ENCODE peak calls at places on chromosomes 6 and 20, in ten cellular contexts. O is fibroblast of mammary gland, P is testis, Z is mesothelial cell of epicardium, X is AG04450, T is left ventricle myocardium inferior, K is GM12878, D is tibial nerve, J is fibroblast of lung, A is progenitor cell of endocrine pancreas. F is an unnamed sample.

GRCh38 chr6:166055801-166056200 is 111.8 kb downstream of the TBXT start:
- DNase-seq in A (no peak), X (no peak), K (no peak), P (no peak), J (no peak), O (no peak), D (no peak), Z (no peak), T (no peak), F (no peak)

GRCh38 chr20:45959126-45959525 is 12.9 kb downstream of the ZNF335 start:
- DNase-seq in P (no peak), K (no peak), O (no peak), X (no peak), A (no peak), D (no peak), J (no peak), Z (no peak), T (no peak), F (no peak)

GRCh38 chr6:87660226-87660886 is 41.7 kb downstream of the AKIRIN2 start:
- DNase-seq in T (no peak), X (peak; percentile 34), D (no peak), Z (no peak), P (peak; percentile 20), J (peak; percentile 73), A (no peak), O (peak; percentile 89), K (no peak), F (no peak)

GRCh38 chr6:76166874-76167273 is 94.4 kb upstream of the IMPG1 start:
- DNase-seq in A (no peak), D (no peak), Z (no peak), P (no peak), K (no peak), J (no peak), T (no peak), O (no peak), X (no peak), F (no peak)

GRCh38 chr20:56328861-56329260 is 29.9 kb upstream of the FAM210B start:
- DNase-seq in K (no peak), X (no peak), Z (no peak), A (no peak), D (no peak), J (no peak), P (peak; percentile 45), T (no peak), O (peak; percentile 10), F (no peak)

GRCh38 chr20:64129146-64129782 is 21.9 kb upstream of the NPBWR2 start:
- DNase-seq in X (no peak), A (no peak), T (no peak), Z (peak; percentile 6), K (no peak), J (no peak), D (no peak), O (no peak), P (no peak), F (no peak)

GRCh38 chr6:154878866-154879491 is 116.1 kb upstream of the TIAM2 start:
- DNase-seq in Z (no peak), O (peak; percentile 73), T (no peak), A (no peak), D (no peak), X (no peak), J (peak; percentile 43), K (no peak), P (no peak), F (no peak)

GRCh38 chr6:169556238-169556637 is 145.6 kb downstream of the WDR27 start:
- DNase-seq in X (no peak), D (no peak), P (no peak), A (no peak), J (no peak), Z (no peak), T (no peak), O (no peak), K (no peak), F (no peak)

GRCh38 chr6:150586850-150587359 is 12.8 kb upstream of the PLEKHG1 start:
- DNase-seq in T (no peak), Z (no peak), X (no peak), D (no peak), J (peak; percentile 90), K (no peak), P (no peak), A (no peak), O (no peak), F (no peak)

GRCh38 chr6:10312445-10312844 is 102.4 kb downstream of the TFAP2A start:
- DNase-seq in J (no peak), P (no peak), A (no peak), K (no peak), O (no peak), X (no peak), D (no peak), Z (no peak), T (no peak), F (no peak)

GRCh38 chr6:168734523-168734922 is 293.5 kb downstream of the SMOC2 start:
- DNase-seq in J (no peak), A (no peak), K (no peak), Z (no peak), D (no peak), T (no peak), P (no peak), O (no peak), X (no peak), F (no peak)

GRCh38 chr6:1797801-1798200 is 188.1 kb downstream of the FOXC1 start:
- DNase-seq in Z (no peak), J (no peak), O (no peak), X (no peak), A (no peak), K (no peak), T (no peak), D (no peak), P (no peak), F (no peak)

GRCh38 chr6:85672623-85673022 is 29.9 kb upstream of the SYNCRIP start:
- DNase-seq in D (no peak), P (no peak), X (no peak), J (no peak), T (no peak), O (no peak), Z (no peak), A (no peak), K (no peak), F (no peak)

GRCh38 chr20:41524980-41525613 is 93.1 kb downstream of the CHD6 start:
- DNase-seq in J (peak; percentile 4), O (peak; percentile 76), Z (no peak), K (no peak), P (peak; percentile 85), D (peak; percentile 43), T (peak; percentile 83), X (no peak), A (no peak), F (no peak)
- TF ChIP-seq CTCF in J (no peak), O (no peak), Z (no peak), K (no peak), P (no peak), D (no peak), T (no peak), X (no peak), A (no peak), F (no peak)

GRCh38 chr6:115634131-115634530 is 426.6 kb downstream of the FRK start:
- DNase-seq in J (no peak), P (no peak), X (no peak), D (no peak), O (no peak), K (no peak), T (no peak), A (no peak), Z (no peak), F (no peak)

GRCh38 chr6:115629415-115629814 is 431.3 kb downstream of the FRK start:
- DNase-seq in A (no peak), O (no peak), J (no peak), D (no peak), T (no peak), P (no peak), Z (no peak), K (no peak), X (no peak), F (no peak)

GRCh38 chr6:115634899-115635298 is 425.8 kb downstream of the FRK start:
- DNase-seq in X (no peak), J (no peak), Z (no peak), A (no peak), O (no peak), P (no peak), T (no peak), K (no peak), D (no peak), F (no peak)
- TF ChIP-seq CTCF in X (no peak), J (no peak), Z (no peak), A (peak; percentile 15), O (no peak), P (no peak), T (no peak), K (no peak), D (no peak), F (no peak)

DNA sequence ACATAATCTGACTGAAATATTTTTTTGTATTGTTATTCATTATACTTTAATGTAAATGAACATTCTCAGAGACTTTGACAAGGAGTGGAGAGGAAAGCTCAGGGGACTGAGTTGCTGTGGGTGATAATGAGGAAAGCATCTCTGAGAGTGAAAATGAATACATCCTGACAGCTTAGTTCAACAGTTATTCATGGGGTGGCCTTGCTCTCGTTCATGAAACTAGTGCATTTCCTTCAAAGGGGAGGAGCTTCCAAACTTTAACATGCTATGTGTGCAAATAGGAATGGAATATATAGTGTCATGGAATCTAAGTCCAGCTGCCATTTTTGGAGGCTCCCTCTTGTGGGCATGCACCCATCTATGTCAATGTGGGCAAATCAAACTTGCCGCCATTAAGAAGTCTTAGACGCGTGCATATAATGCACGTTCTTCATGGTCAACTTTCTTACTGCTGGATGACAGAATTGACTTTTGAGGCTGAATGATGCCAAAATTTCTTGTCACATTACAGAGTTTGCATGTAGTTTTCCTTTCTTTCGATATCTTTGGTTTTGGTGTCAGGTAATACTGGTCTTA is 124.3 kb upstream of the TMEM170B start:
- DNase-seq in O (no peak), P (no peak), T (no peak), K (no peak), Z (no peak), X (no peak), D (no peak), J (no peak), A (no peak), F (no peak)
- TF ChIP-seq CTCF in O (no peak), P (no peak), T (peak; percentile 17), K (peak; percentile 7), Z (no peak), X (no peak), D (no peak), J (no peak), A (no peak), F (no peak)

GRCh38 chr6:26122402-26122792 is 35.2 kb downstream of the HFE start:
- DNase-seq in K (no peak), O (no peak), Z (no peak), X (no peak), A (no peak), J (no peak), T (no peak), D (no peak), P (no peak), F (no peak)

GRCh38 chr6:26118999-26119398 is 31.8 kb downstream of the HFE start:
- DNase-seq in T (no peak), D (no peak), K (no peak), Z (no peak), A (no peak), X (no peak), P (peak; percentile 86), J (no peak), O (peak; percentile 42), F (no peak)

GRCh38 chr6:26122005-26122388 is 34.8 kb downstream of the HFE start:
- DNase-seq in O (no peak), P (no peak), D (no peak), K (no peak), A (no peak), T (no peak), X (no peak), J (no peak), Z (no peak), F (no peak)

GRCh38 chr6:26121141-26122004 is 34.1 kb downstream of the HFE start:
- DNase-seq in Z (no peak), D (no peak), A (no peak), P (no peak), X (no peak), K (no peak), J (peak; percentile 39), T (no peak), O (peak; percentile 24), F (no peak)

GRCh38 chr6:26120807-26121140 is 33.5 kb downstream of the HFE start:
- DNase-seq in A (no peak), P (no peak), K (no peak), O (no peak), T (no peak), Z (no peak), X (no peak), D (no peak), J (no peak), F (no peak)
- TF ChIP-seq CTCF in A (no peak), P (no peak), K (no peak), O (no peak), T (no peak), Z (no peak), X (no peak), D (no peak), J (no peak), F (no peak)

F was measured in activated B cell treated with CpG ODN at 0.5 μM for 24 hours.